ENCODE peak calls at places on chromosomes 13 and 19, in nine cellular contexts. E is stimulated activated CD4-positive, alpha-beta T cell treated with anti-CD3 and anti-CD28 coated beads, Interleukin-2, amount 100 ng/mL, for 48 hours; N is IMR-90; R is NCI-H1105 treated with DMSO at 0.1 percent for 48 hours; K is fibroblast of mammary gland; X is ACHN; O is astrocyte; F is nephron progenitor cell; T is breast epithelium. W is an unnamed sample.

GRCh38 chr19:6608950-6609349 is 18.0 kb upstream of the CD70 start:
- DNase-seq in K (peak), O (no peak), T (no peak), R (no peak), E (no peak), F (no peak), N (no peak), X (peak), W (peak)

GRCh38 chr13:28819748-28820098 is 416 bp upstream of the MTUS2 start:
- DNase-seq in K (peak), T (no peak), F (peak), N (peak), O (peak), R (peak), X (peak), E (peak), W (no peak)

GRCh38 chr13:43787518-43787891 is 733 bp upstream of the ENOX1 start:
- DNase-seq in T (no peak), N (no peak), R (no peak), F (no peak), X (no peak), K (no peak), O (no peak), E (no peak), W (no peak)

GRCh38 chr19:6963937-6964336 is 57.3 kb downstream of the MBD3L2B start:
- DNase-seq in T (no peak), O (no peak), N (no peak), K (no peak), X (no peak), E (peak), R (no peak), F (no peak), W (no peak)

GRCh38 chr19:48556163-48556562 is 4.2 kb downstream of the SULT2B1 start:
- DNase-seq in F (no peak), K (peak), O (peak), N (peak), R (no peak), T (no peak), X (peak), E (no peak), W (peak)

GRCh38 chr19:11539495-11540365 is 1.1 kb downstream of the CNN1 start:
- DNase-seq in O (no peak), N (peak), T (peak), K (no peak), X (no peak), F (peak), R (no peak), E (no peak), W (no peak)

GRCh38 chr19:42325896-42326771 is 699 bp downstream of the MEGF8 start:
- DNase-seq in F (peak), K (no peak), X (peak), T (no peak), R (no peak), N (no peak), E (no peak), O (no peak), W (no peak)

GRCh38 chr19:3386447-3387234 is 20.3 kb downstream of the NFIC start:
- DNase-seq in K (no peak), R (no peak), O (no peak), T (no peak), F (no peak), E (no peak), X (no peak), N (no peak), W (no peak)

GRCh38 chr19:54297759-54298305 is 15.1 kb downstream of the LILRA5 start:
- DNase-seq in T (no peak), F (no peak), O (no peak), E (no peak), R (no peak), N (no peak), K (no peak), X (no peak), W (no peak)

GRCh38 chr19:42435316-42435715 is 7.4 kb downstream of the CXCL17 start:
- DNase-seq in N (no peak), R (no peak), E (no peak), F (no peak), T (no peak), X (no peak), K (no peak), O (no peak), W (no peak)

GRCh38 chr19:10691178-10691881 is 9.9 kb upstream of the QTRT1 start:
- DNase-seq in R (no peak), E (no peak), X (no peak), F (no peak), K (no peak), T (no peak), N (no peak), O (no peak), W (no peak)

GRCh38 chr13:76965759-76966421 is 17.6 kb downstream of the ACOD1 start:
- DNase-seq in R (peak), K (peak), N (peak), T (no peak), E (no peak), F (no peak), X (no peak), O (peak), W (no peak)

GRCh38 chr19:3580156-3580955 is 4.9 kb upstream of the GIPC3 start:
- DNase-seq in T (no peak), X (peak), K (peak), R (no peak), N (peak), O (peak), F (no peak), E (no peak), W (peak)

GRCh38 chr19:33273881-33274662 is 28.3 kb downstream of the CEBPA start:
- DNase-seq in R (no peak), F (peak), X (no peak), O (peak), N (peak), T (no peak), K (peak), E (peak), W (no peak)

GRCh38 chr13:48731957-48732569 is 78.3 kb downstream of the CYSLTR2 start:
- DNase-seq in K (peak), O (no peak), E (peak), T (no peak), F (peak), N (no peak), R (no peak), X (no peak), W (no peak)

W was measured in RCC 7860.